ENCODE peak calls at places on chromosomes 16 and 17, in six cellular contexts. J, W, C, A, N and L are unnamed samples.

GRCh38 chr17:37045271-37045946 is 96.7 kb downstream of the AATF start:
- DNase-seq in J (no peak), W (no peak), C (peak), A (no peak), N (no peak), L (no peak)

GRCh38 chr17:7046127-7046724 is 2.3 kb upstream of the SLC16A11 start:
- DNase-seq in J (no peak), W (no peak), C (no peak), A (peak), N (peak), L (peak)

GRCh38 chr16:74625500-74626350 is 18.8 kb upstream of the GLG1 start:
- DNase-seq in J (no peak), W (no peak), C (no peak), A (no peak), N (no peak), L (no peak)

GRCh38 chr16:8720080-8720966 is 45.9 kb downstream of the ABAT start:
- DNase-seq in J (no peak), W (no peak), C (peak), A (no peak), N (no peak), L (peak)

GRCh38 chr16:70696952-70697600 is 11.2 kb upstream of the MTSS2 start:
- DNase-seq in J (no peak), W (no peak), C (no peak), A (peak), N (no peak), L (peak)

GRCh38 chr16:89400740-89401139 is 89.6 kb downstream of the ANKRD11 start:
- DNase-seq in J (no peak), W (no peak), C (no peak), A (peak), N (no peak), L (no peak)

GRCh38 chr16:89599451-89599858 is 14.0 kb upstream of the DPEP1 start:
- DNase-seq in J (no peak), W (peak), C (no peak), A (no peak), N (no peak), L (peak)

GRCh38 chr17:72145972-72146755 is 25.3 kb downstream of the SOX9 start:
- DNase-seq in J (peak), W (no peak), C (no peak), A (no peak), N (no peak), L (no peak)

GRCh38 chr16:72203401-72203800 is 31.4 kb upstream of the PMFBP1 start:
- DNase-seq in J (peak), W (no peak), C (no peak), A (peak), N (peak), L (no peak)

GRCh38 chr17:72726936-72727335 is 365.6 kb downstream of the SLC39A11 start:
- DNase-seq in J (peak), W (no peak), C (no peak), A (no peak), N (peak), L (no peak)

GRCh38 chr16:66954097-66954659 is 6.9 kb upstream of the CES3 start:
- DNase-seq in J (peak), W (peak), C (no peak), A (peak), N (peak), L (peak)

GRCh38 chr17:82596316-82596715 is 51.9 kb downstream of the WDR45B start:
- DNase-seq in J (no peak), W (no peak), C (no peak), A (no peak), N (no peak), L (no peak)

GRCh38 chr16:79188115-79188779 is 412.3 kb downstream of the MAF start:
- DNase-seq in J (no peak), W (no peak), C (no peak), A (no peak), N (no peak), L (peak)

GRCh38 chr17:82772026-82772425 is 20.2 kb downstream of the TBCD start:
- DNase-seq in J (peak), W (no peak), C (no peak), A (peak), N (peak), L (no peak)

GRCh38 chr17:1649844-1650409 is at the start of gene RILP:
- DNase-seq in J (no peak), W (no peak), C (no peak), A (peak), N (no peak), L (peak)

GRCh38 chr16:89707695-89708094 is 6.2 kb upstream of the SPATA2L start:
- DNase-seq in J (no peak), W (no peak), C (no peak), A (no peak), N (no peak), L (no peak)

GRCh38 chr16:48824271-48824670 is 214.3 kb upstream of the N4BP1 start:
- DNase-seq in J (no peak), W (no peak), C (no peak), A (peak), N (no peak), L (no peak)

GRCh38 chr17:29085223-29085622 is 42.3 kb downstream of the PIPOX start:
- DNase-seq in J (no peak), W (no peak), C (no peak), A (no peak), N (no peak), L (no peak)

GRCh38 chr17:17783121-17783824 is 53.5 kb downstream of the SREBF1 start:
- DNase-seq in J (no peak), W (peak), C (peak), A (peak), N (peak), L (peak)

GRCh38 chr17:17785407-17785806 is 51.4 kb downstream of the SREBF1 start:
- DNase-seq in J (no peak), W (no peak), C (no peak), A (no peak), N (no peak), L (no peak)

GRCh38 chr17:17782425-17783120 is 54.2 kb downstream of the SREBF1 start:
- DNase-seq in J (no peak), W (no peak), C (peak), A (no peak), N (peak), L (peak)

GRCh38 chr17:17783825-17784598 is 52.8 kb downstream of the SREBF1 start:
- DNase-seq in J (no peak), W (no peak), C (peak), A (no peak), N (peak), L (peak)

GRCh38 chr17:17784599-17785264 is 52.1 kb downstream of the SREBF1 start:
- DNase-seq in J (no peak), W (no peak), C (no peak), A (peak), N (peak), L (peak)
- H3K4me3 ChIP-seq in J (no peak), W (peak), C (no peak), A (no peak), N (no peak), L (no peak)

DNA sequence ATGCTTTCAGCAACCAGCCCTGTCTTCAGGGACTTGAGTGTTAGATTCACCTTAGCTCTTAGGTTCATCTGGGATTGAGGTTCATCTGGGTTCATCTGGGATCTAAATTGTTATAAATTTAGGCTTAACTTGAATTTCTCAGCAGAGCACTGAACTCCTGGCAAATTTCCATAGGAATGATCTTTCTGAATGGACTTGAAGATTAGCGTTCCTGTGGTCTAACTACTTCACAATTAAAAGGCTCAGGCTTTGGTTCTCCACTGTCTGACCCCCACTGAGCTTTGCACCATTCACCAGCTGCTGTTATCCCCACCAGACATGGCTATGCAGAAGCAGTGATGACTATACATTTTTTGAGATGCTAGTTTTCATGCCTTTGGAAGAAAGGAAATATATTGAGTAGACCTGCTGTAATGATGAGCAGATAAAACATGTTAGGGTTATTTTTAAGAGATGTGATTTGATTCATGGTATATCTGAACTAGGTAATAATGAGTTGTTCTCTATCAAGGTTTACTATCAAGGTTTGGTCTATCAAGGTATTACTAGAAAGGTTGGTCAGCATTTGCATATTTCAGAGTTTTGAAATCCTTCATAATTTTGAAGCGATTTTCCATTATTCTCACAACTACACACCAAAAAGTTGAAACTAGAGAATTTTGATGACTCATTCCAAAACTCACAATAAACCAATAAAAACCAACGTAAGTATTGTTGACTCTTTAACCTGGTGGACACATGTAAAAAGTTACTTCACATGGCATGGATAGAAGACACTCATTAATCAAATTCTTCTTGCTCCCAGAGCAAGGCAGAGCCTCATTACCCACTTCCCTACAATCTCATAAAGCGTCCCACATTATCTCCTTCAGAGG is 71.7 kb downstream of the SNX11 start:
- DNase-seq in J (no peak), W (no peak), C (no peak), A (no peak), N (no peak), L (no peak)
- H3K9ac ChIP-seq in J (no peak), W (no peak), C (no peak), A (no peak), N (no peak), L (no peak)

GRCh38 chr17:51260960-51261958 is 913 bp downstream of the UTP18 start:
- DNase-seq in J (no peak), W (peak), C (peak), A (peak), N (peak), L (peak)

GRCh38 chr17:51263001-51263400 is 2.7 kb downstream of the UTP18 start:
- DNase-seq in J (peak), W (no peak), C (no peak), A (peak), N (peak), L (peak)

GRCh38 chr17:51258756-51259573 is 884 bp downstream of the MBTD1 start:
- DNase-seq in J (no peak), W (no peak), C (no peak), A (peak), N (peak), L (peak)

GRCh38 chr17:51259574-51260236 is at the start of gene MBTD1:
- DNase-seq in J (peak), W (peak), C (no peak), A (peak), N (peak), L (peak)

DNA sequence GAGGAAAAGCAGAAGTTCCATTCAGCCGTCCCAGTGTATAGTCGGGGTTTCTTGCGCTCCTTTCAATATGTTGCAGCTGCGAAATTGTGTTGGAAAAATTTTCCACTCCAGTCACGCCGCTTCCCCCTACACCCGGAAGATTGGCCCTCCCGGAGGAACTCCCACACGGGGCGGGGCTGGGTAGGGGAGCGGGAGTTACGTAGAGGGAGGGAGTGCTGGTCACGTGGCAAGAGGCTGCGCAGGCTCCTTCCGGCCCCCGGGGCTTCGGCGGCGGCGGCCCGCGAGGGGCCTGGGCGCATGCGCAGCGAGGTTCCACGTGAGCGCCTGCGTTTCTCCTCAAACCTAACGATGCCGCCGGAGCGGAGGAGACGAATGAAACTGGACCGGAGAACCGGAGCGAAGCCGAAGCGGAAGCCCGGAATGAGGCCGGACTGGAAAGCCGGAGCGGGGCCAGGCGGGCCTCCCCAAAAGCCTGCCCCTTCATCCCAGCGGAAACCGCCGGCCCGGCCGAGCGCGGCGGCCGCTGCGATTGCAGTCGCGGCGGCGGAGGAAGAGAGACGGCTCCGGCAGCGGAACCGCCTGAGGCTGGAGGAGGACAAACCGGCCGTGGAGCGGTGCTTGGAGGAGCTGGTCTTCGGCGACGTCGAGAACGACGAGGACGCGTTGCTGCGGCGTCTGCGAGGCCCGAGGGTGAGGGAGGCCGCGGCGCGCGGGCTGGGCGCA is at the start of gene UTP18:
- DNase-seq in J (peak), W (peak), C (peak), A (peak), N (peak), L (peak)
- H3K4ac ChIP-seq in J (peak), W (peak), C (peak), A (peak), N (peak), L (peak)

DNA sequence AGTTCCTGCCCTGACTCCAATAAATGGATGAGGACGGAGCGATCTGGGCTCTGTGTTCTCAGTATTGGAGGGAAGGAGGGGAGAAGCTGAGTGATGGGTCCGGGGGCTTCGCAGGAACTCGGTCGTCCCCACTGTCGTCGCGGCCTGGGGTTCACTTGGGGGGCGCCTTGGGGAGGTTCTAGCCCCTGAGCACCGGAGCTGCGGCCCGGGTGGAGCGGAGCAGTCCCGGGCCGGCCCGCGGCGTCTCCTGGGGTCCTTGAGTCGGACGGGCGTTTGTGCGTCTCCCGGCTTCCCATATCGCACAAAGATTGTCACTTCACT is 600 bp upstream of the HBM start:
- DNase-seq in J (no peak), W (no peak), C (no peak), A (no peak), N (no peak), L (peak)
- H3K4me3 ChIP-seq in J (no peak), W (peak), C (no peak), A (no peak), N (no peak), L (no peak)

GRCh38 chr17:68383443-68384321 is 73.6 kb downstream of the WIPI1 start:
- DNase-seq in J (peak), W (no peak), C (no peak), A (peak), N (peak), L (no peak)

GRCh38 chr17:68382582-68383085 is 74.7 kb downstream of the WIPI1 start:
- DNase-seq in J (no peak), W (no peak), C (no peak), A (no peak), N (peak), L (no peak)

GRCh38 chr17:68384941-68385340 is 72.4 kb downstream of the WIPI1 start:
- DNase-seq in J (no peak), W (no peak), C (no peak), A (no peak), N (peak), L (no peak)

GRCh38 chr17:68381076-68381900 is 76.0 kb downstream of the WIPI1 start:
- DNase-seq in J (peak), W (no peak), C (no peak), A (peak), N (peak), L (no peak)

GRCh38 chr17:68383120-68383442 is 74.2 kb downstream of the WIPI1 start:
- DNase-seq in J (no peak), W (no peak), C (no peak), A (no peak), N (no peak), L (no peak)
- H3K9ac ChIP-seq in J (no peak), W (no peak), C (no peak), A (no peak), N (peak), L (no peak)

GRCh38 chr17:78360371-78361226 is 722 bp upstream of the SOCS3 start:
- DNase-seq in J (peak), W (peak), C (peak), A (peak), N (peak), L (peak)

GRCh38 chr17:78361227-78361683 is 1.4 kb upstream of the SOCS3 start:
- DNase-seq in J (no peak), W (no peak), C (no peak), A (no peak), N (no peak), L (peak)

GRCh38 chr17:78358538-78359215 is 1.2 kb downstream of the SOCS3 start:
- DNase-seq in J (peak), W (no peak), C (no peak), A (peak), N (peak), L (no peak)

GRCh38 chr17:78359216-78359935 is 501 bp downstream of the SOCS3 start:
- DNase-seq in J (no peak), W (no peak), C (no peak), A (peak), N (no peak), L (peak)

GRCh38 chr17:78359936-78360370 is at the start of gene SOCS3:
- DNase-seq in J (peak), W (peak), C (peak), A (peak), N (peak), L (peak)
- H3K4ac ChIP-seq in J (peak), W (no peak), C (peak), A (peak), N (peak), L (peak)

GRCh38 chr16:87457724-87458423 is 35.0 kb downstream of the ZCCHC14 start:
- DNase-seq in J (peak), W (peak), C (no peak), A (peak), N (peak), L (peak)

GRCh38 chr16:87458424-87458915 is 34.4 kb downstream of the ZCCHC14 start:
- DNase-seq in J (no peak), W (no peak), C (no peak), A (no peak), N (peak), L (no peak)

GRCh38 chr16:87459027-87459426 is 33.8 kb downstream of the ZCCHC14 start:
- DNase-seq in J (no peak), W (no peak), C (no peak), A (no peak), N (no peak), L (no peak)

GRCh38 chr16:87459833-87460232 is 33.0 kb downstream of the ZCCHC14 start:
- DNase-seq in J (no peak), W (no peak), C (no peak), A (no peak), N (no peak), L (no peak)

DNA sequence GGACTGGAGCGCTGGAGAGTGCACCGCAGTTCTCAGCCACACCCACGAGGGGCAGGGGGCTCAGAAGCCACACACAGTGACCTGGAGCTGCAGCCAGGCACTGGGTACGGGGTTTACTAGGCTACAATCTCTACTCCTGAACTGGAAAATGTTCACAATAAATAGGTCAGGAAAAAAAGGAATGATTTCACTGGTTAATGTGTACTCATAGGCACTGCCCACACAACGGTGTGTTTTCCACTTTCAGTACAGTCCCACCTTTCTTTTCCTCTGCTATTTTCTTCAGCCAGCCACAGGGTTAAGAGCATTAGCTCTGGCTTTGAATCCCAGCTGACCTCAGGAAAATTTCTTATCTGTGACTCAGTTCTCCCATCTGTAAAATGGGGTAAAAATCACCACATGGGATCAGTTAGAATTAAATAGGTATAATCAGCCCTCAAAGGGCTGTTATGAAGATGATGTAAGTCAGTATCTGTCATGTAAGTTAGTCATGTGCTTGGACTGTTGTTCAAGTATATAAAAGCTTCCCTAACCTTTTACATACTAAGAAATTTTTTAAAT is 35.7 kb downstream of the ZCCHC14 start:
- DNase-seq in J (peak), W (no peak), C (no peak), A (no peak), N (peak), L (no peak)
- H3K4me3 ChIP-seq in J (no peak), W (no peak), C (no peak), A (no peak), N (no peak), L (no peak)

GRCh38 chr17:77420476-77420803 is 279.7 kb downstream of the SEC14L1 start:
- DNase-seq in J (no peak), W (no peak), C (no peak), A (no peak), N (no peak), L (no peak)

GRCh38 chr17:77418609-77419008 is 277.8 kb downstream of the SEC14L1 start:
- DNase-seq in J (no peak), W (no peak), C (no peak), A (no peak), N (no peak), L (no peak)

GRCh38 chr17:77420804-77421634 is 280.2 kb downstream of the SEC14L1 start:
- DNase-seq in J (peak), W (no peak), C (no peak), A (no peak), N (peak), L (peak)

GRCh38 chr17:77419095-77419494 is 278.3 kb downstream of the SEC14L1 start:
- DNase-seq in J (no peak), W (no peak), C (no peak), A (no peak), N (no peak), L (no peak)

GRCh38 chr17:77419547-77420475 is 279.0 kb downstream of the SEC14L1 start:
- DNase-seq in J (peak), W (no peak), C (no peak), A (no peak), N (peak), L (peak)
- H3K9ac ChIP-seq in J (peak), W (no peak), C (no peak), A (no peak), N (peak), L (peak)

GRCh38 chr17:65184235-65184959 is 47.2 kb downstream of the RGS9 start:
- DNase-seq in J (no peak), W (no peak), C (no peak), A (no peak), N (no peak), L (no peak)

GRCh38 chr17:65185686-65186382 is 48.7 kb downstream of the RGS9 start:
- DNase-seq in J (no peak), W (no peak), C (no peak), A (no peak), N (no peak), L (peak)

GRCh38 chr17:65183736-65184135 is 46.6 kb downstream of the RGS9 start:
- DNase-seq in J (peak), W (peak), C (peak), A (peak), N (peak), L (peak)

GRCh38 chr17:65182233-65182632 is 45.1 kb downstream of the RGS9 start:
- DNase-seq in J (no peak), W (no peak), C (no peak), A (no peak), N (no peak), L (no peak)

GRCh38 chr17:65185060-65185459 is 47.9 kb downstream of the RGS9 start:
- DNase-seq in J (no peak), W (no peak), C (no peak), A (no peak), N (no peak), L (no peak)
- H3K4ac ChIP-seq in J (peak), W (no peak), C (no peak), A (no peak), N (no peak), L (peak)